ENCODE peak calls at places on chromosomes 1 and 21, in four cellular contexts. One of them, this sample, is unnamed.

GRCh38 chr1:212606734-212607205 is 1.8 kb upstream of the ATF3 start:
- DNase-seq in stimulated activated CD4-positive, alpha-beta T cell treated with anti-CD3 and anti-CD28 coated beads, Interleukin-1b, Interleukin-23, amount 100 ng/mL, for 4 hours: peak
- DNase-seq in cerebellum: no peak
- DNase-seq in posterior cingulate gyrus: peak
- DNase-seq in this sample: no peak

GRCh38 chr1:240031009-240031408 is 60.7 kb upstream of the FMN2 start:
- DNase-seq in stimulated activated CD4-positive, alpha-beta T cell treated with anti-CD3 and anti-CD28 coated beads, Interleukin-1b, Interleukin-23, amount 100 ng/mL, for 4 hours: no peak
- DNase-seq in cerebellum: no peak
- DNase-seq in posterior cingulate gyrus: no peak
- DNase-seq in this sample: no peak

GRCh38 chr1:12405325-12406217 is 175.7 kb downstream of the VPS13D start:
- DNase-seq in stimulated activated CD4-positive, alpha-beta T cell treated with anti-CD3 and anti-CD28 coated beads, Interleukin-1b, Interleukin-23, amount 100 ng/mL, for 4 hours: no peak
- DNase-seq in cerebellum: no peak
- DNase-seq in posterior cingulate gyrus: no peak
- DNase-seq in this sample: no peak

GRCh38 chr21:31813873-31814272 is 58.9 kb upstream of the HUNK start:
- DNase-seq in stimulated activated CD4-positive, alpha-beta T cell treated with anti-CD3 and anti-CD28 coated beads, Interleukin-1b, Interleukin-23, amount 100 ng/mL, for 4 hours: no peak
- DNase-seq in cerebellum: no peak
- DNase-seq in posterior cingulate gyrus: no peak
- DNase-seq in this sample: no peak

GRCh38 chr21:45938453-45938755 is 43.2 kb upstream of the COL6A1 start:
- DNase-seq in stimulated activated CD4-positive, alpha-beta T cell treated with anti-CD3 and anti-CD28 coated beads, Interleukin-1b, Interleukin-23, amount 100 ng/mL, for 4 hours: no peak
- DNase-seq in cerebellum: no peak
- DNase-seq in posterior cingulate gyrus: no peak
- DNase-seq in this sample: no peak

GRCh38 chr1:162720996-162721395 is 69.5 kb upstream of the HSD17B7 start:
- DNase-seq in stimulated activated CD4-positive, alpha-beta T cell treated with anti-CD3 and anti-CD28 coated beads, Interleukin-1b, Interleukin-23, amount 100 ng/mL, for 4 hours: no peak
- DNase-seq in cerebellum: no peak
- DNase-seq in posterior cingulate gyrus: no peak
- DNase-seq in this sample: no peak

GRCh38 chr1:92736395-92736794 is 48.5 kb downstream of the EVI5 start:
- DNase-seq in stimulated activated CD4-positive, alpha-beta T cell treated with anti-CD3 and anti-CD28 coated beads, Interleukin-1b, Interleukin-23, amount 100 ng/mL, for 4 hours: no peak
- DNase-seq in cerebellum: no peak
- DNase-seq in posterior cingulate gyrus: no peak
- DNase-seq in this sample: no peak

GRCh38 chr1:114428083-114428754 is 82.8 kb downstream of the TRIM33 start:
- DNase-seq in stimulated activated CD4-positive, alpha-beta T cell treated with anti-CD3 and anti-CD28 coated beads, Interleukin-1b, Interleukin-23, amount 100 ng/mL, for 4 hours: no peak
- DNase-seq in cerebellum: peak
- DNase-seq in posterior cingulate gyrus: no peak
- DNase-seq in this sample: peak

GRCh38 chr1:118947790-118948189 is 40.4 kb downstream of the TBX15 start:
- DNase-seq in stimulated activated CD4-positive, alpha-beta T cell treated with anti-CD3 and anti-CD28 coated beads, Interleukin-1b, Interleukin-23, amount 100 ng/mL, for 4 hours: no peak
- DNase-seq in cerebellum: no peak
- DNase-seq in posterior cingulate gyrus: no peak
- DNase-seq in this sample: no peak

GRCh38 chr1:167455786-167456446 is 62.4 kb downstream of the CD247 start:
- DNase-seq in stimulated activated CD4-positive, alpha-beta T cell treated with anti-CD3 and anti-CD28 coated beads, Interleukin-1b, Interleukin-23, amount 100 ng/mL, for 4 hours: no peak
- DNase-seq in cerebellum: peak
- DNase-seq in posterior cingulate gyrus: no peak
- DNase-seq in this sample: peak

GRCh38 chr1:39675220-39675619 is 3.3 kb upstream of the NT5C1A start:
- DNase-seq in stimulated activated CD4-positive, alpha-beta T cell treated with anti-CD3 and anti-CD28 coated beads, Interleukin-1b, Interleukin-23, amount 100 ng/mL, for 4 hours: no peak
- DNase-seq in cerebellum: peak
- DNase-seq in posterior cingulate gyrus: no peak
- DNase-seq in this sample: peak

GRCh38 chr1:94725566-94725965 is 94.6 kb upstream of the SLC44A3 start:
- DNase-seq in stimulated activated CD4-positive, alpha-beta T cell treated with anti-CD3 and anti-CD28 coated beads, Interleukin-1b, Interleukin-23, amount 100 ng/mL, for 4 hours: no peak
- DNase-seq in cerebellum: no peak
- DNase-seq in posterior cingulate gyrus: no peak
- DNase-seq in this sample: no peak

GRCh38 chr1:224459051-224459450 is 24.5 kb upstream of the WDR26 start:
- DNase-seq in stimulated activated CD4-positive, alpha-beta T cell treated with anti-CD3 and anti-CD28 coated beads, Interleukin-1b, Interleukin-23, amount 100 ng/mL, for 4 hours: no peak
- DNase-seq in cerebellum: no peak
- DNase-seq in posterior cingulate gyrus: no peak
- DNase-seq in this sample: peak

GRCh38 chr1:164064501-164064900 is 494.5 kb upstream of the PBX1 start:
- DNase-seq in stimulated activated CD4-positive, alpha-beta T cell treated with anti-CD3 and anti-CD28 coated beads, Interleukin-1b, Interleukin-23, amount 100 ng/mL, for 4 hours: no peak
- DNase-seq in cerebellum: no peak
- DNase-seq in posterior cingulate gyrus: no peak
- DNase-seq in this sample: no peak

GRCh38 chr1:214720561-214720960 is 117.6 kb downstream of the CENPF start:
- DNase-seq in stimulated activated CD4-positive, alpha-beta T cell treated with anti-CD3 and anti-CD28 coated beads, Interleukin-1b, Interleukin-23, amount 100 ng/mL, for 4 hours: no peak
- DNase-seq in cerebellum: no peak
- DNase-seq in posterior cingulate gyrus: no peak
- DNase-seq in this sample: no peak

GRCh38 chr1:43296207-43296606 is 4.6 kb upstream of the TIE1 start:
- DNase-seq in stimulated activated CD4-positive, alpha-beta T cell treated with anti-CD3 and anti-CD28 coated beads, Interleukin-1b, Interleukin-23, amount 100 ng/mL, for 4 hours: no peak
- DNase-seq in cerebellum: no peak
- DNase-seq in posterior cingulate gyrus: no peak
- DNase-seq in this sample: no peak

GRCh38 chr1:100883963-100884362 is 10.7 kb downstream of the EXTL2 start:
- DNase-seq in stimulated activated CD4-positive, alpha-beta T cell treated with anti-CD3 and anti-CD28 coated beads, Interleukin-1b, Interleukin-23, amount 100 ng/mL, for 4 hours: no peak
- DNase-seq in cerebellum: peak
- DNase-seq in posterior cingulate gyrus: no peak
- DNase-seq in this sample: peak

GRCh38 chr1:19044975-19045831 is 88.7 kb upstream of the IFFO2 start:
- DNase-seq in stimulated activated CD4-positive, alpha-beta T cell treated with anti-CD3 and anti-CD28 coated beads, Interleukin-1b, Interleukin-23, amount 100 ng/mL, for 4 hours: no peak
- DNase-seq in cerebellum: no peak
- DNase-seq in posterior cingulate gyrus: peak
- DNase-seq in this sample: no peak

GRCh38 chr21:42122808-42123207 is 51.7 kb downstream of the UMODL1 start:
- DNase-seq in stimulated activated CD4-positive, alpha-beta T cell treated with anti-CD3 and anti-CD28 coated beads, Interleukin-1b, Interleukin-23, amount 100 ng/mL, for 4 hours: no peak
- DNase-seq in cerebellum: no peak
- DNase-seq in posterior cingulate gyrus: peak
- DNase-seq in this sample: no peak

GRCh38 chr1:184866991-184867788 is 107.1 kb downstream of the NIBAN1 start:
- DNase-seq in stimulated activated CD4-positive, alpha-beta T cell treated with anti-CD3 and anti-CD28 coated beads, Interleukin-1b, Interleukin-23, amount 100 ng/mL, for 4 hours: peak
- DNase-seq in cerebellum: no peak
- DNase-seq in posterior cingulate gyrus: no peak
- DNase-seq in this sample: no peak

GRCh38 chr1:100971021-100971420 is 54.6 kb downstream of the DPH5 start:
- DNase-seq in stimulated activated CD4-positive, alpha-beta T cell treated with anti-CD3 and anti-CD28 coated beads, Interleukin-1b, Interleukin-23, amount 100 ng/mL, for 4 hours: no peak
- DNase-seq in cerebellum: no peak
- DNase-seq in posterior cingulate gyrus: no peak
- DNase-seq in this sample: no peak

GRCh38 chr1:7650801-7651200 is 120.3 kb upstream of the VAMP3 start:
- DNase-seq in stimulated activated CD4-positive, alpha-beta T cell treated with anti-CD3 and anti-CD28 coated beads, Interleukin-1b, Interleukin-23, amount 100 ng/mL, for 4 hours: no peak
- DNase-seq in cerebellum: no peak
- DNase-seq in posterior cingulate gyrus: no peak
- DNase-seq in this sample: no peak

GRCh38 chr1:76006234-76006633 is 68.3 kb upstream of the ST6GALNAC3 start:
- DNase-seq in stimulated activated CD4-positive, alpha-beta T cell treated with anti-CD3 and anti-CD28 coated beads, Interleukin-1b, Interleukin-23, amount 100 ng/mL, for 4 hours: no peak
- DNase-seq in cerebellum: no peak
- DNase-seq in posterior cingulate gyrus: no peak
- DNase-seq in this sample: no peak

GRCh38 chr1:87329756-87330200 is 1.1 kb downstream of the LMO4 start:
- DNase-seq in stimulated activated CD4-positive, alpha-beta T cell treated with anti-CD3 and anti-CD28 coated beads, Interleukin-1b, Interleukin-23, amount 100 ng/mL, for 4 hours: no peak
- DNase-seq in cerebellum: peak
- DNase-seq in posterior cingulate gyrus: no peak
- DNase-seq in this sample: peak

GRCh38 chr1:10614377-10615225 is 139.9 kb downstream of the PEX14 start:
- DNase-seq in stimulated activated CD4-positive, alpha-beta T cell treated with anti-CD3 and anti-CD28 coated beads, Interleukin-1b, Interleukin-23, amount 100 ng/mL, for 4 hours: no peak
- DNase-seq in cerebellum: no peak
- DNase-seq in posterior cingulate gyrus: peak
- DNase-seq in this sample: no peak

GRCh38 chr1:182299728-182300581 is 91.6 kb downstream of the GLUL start:
- DNase-seq in stimulated activated CD4-positive, alpha-beta T cell treated with anti-CD3 and anti-CD28 coated beads, Interleukin-1b, Interleukin-23, amount 100 ng/mL, for 4 hours: no peak
- DNase-seq in cerebellum: no peak
- DNase-seq in posterior cingulate gyrus: no peak
- DNase-seq in this sample: no peak

GRCh38 chr1:7374761-7375160 is 396.3 kb upstream of the VAMP3 start:
- DNase-seq in stimulated activated CD4-positive, alpha-beta T cell treated with anti-CD3 and anti-CD28 coated beads, Interleukin-1b, Interleukin-23, amount 100 ng/mL, for 4 hours: no peak
- DNase-seq in cerebellum: no peak
- DNase-seq in posterior cingulate gyrus: no peak
- DNase-seq in this sample: no peak

GRCh38 chr1:115829947-115830346 is 11.0 kb downstream of the NHLH2 start:
- DNase-seq in stimulated activated CD4-positive, alpha-beta T cell treated with anti-CD3 and anti-CD28 coated beads, Interleukin-1b, Interleukin-23, amount 100 ng/mL, for 4 hours: no peak
- DNase-seq in cerebellum: no peak
- DNase-seq in posterior cingulate gyrus: no peak
- DNase-seq in this sample: no peak

GRCh38 chr1:66705100-66705499 is 47.2 kb upstream of the DYNLT5 start:
- DNase-seq in stimulated activated CD4-positive, alpha-beta T cell treated with anti-CD3 and anti-CD28 coated beads, Interleukin-1b, Interleukin-23, amount 100 ng/mL, for 4 hours: no peak
- DNase-seq in cerebellum: no peak
- DNase-seq in posterior cingulate gyrus: no peak
- DNase-seq in this sample: no peak

GRCh38 chr21:28113718-28114117 is 879.0 kb downstream of the LTN1 start:
- DNase-seq in stimulated activated CD4-positive, alpha-beta T cell treated with anti-CD3 and anti-CD28 coated beads, Interleukin-1b, Interleukin-23, amount 100 ng/mL, for 4 hours: no peak
- DNase-seq in cerebellum: no peak
- DNase-seq in posterior cingulate gyrus: no peak
- DNase-seq in this sample: no peak

GRCh38 chr1:210796421-210796820 is 337.5 kb downstream of the KCNH1 start:
- DNase-seq in stimulated activated CD4-positive, alpha-beta T cell treated with anti-CD3 and anti-CD28 coated beads, Interleukin-1b, Interleukin-23, amount 100 ng/mL, for 4 hours: no peak
- DNase-seq in cerebellum: no peak
- DNase-seq in posterior cingulate gyrus: peak
- DNase-seq in this sample: no peak

GRCh38 chr1:13896932-13897331 is 196.9 kb downstream of the PRDM2 start:
- DNase-seq in stimulated activated CD4-positive, alpha-beta T cell treated with anti-CD3 and anti-CD28 coated beads, Interleukin-1b, Interleukin-23, amount 100 ng/mL, for 4 hours: no peak
- DNase-seq in cerebellum: no peak
- DNase-seq in posterior cingulate gyrus: no peak
- DNase-seq in this sample: no peak

This sample was measured in cerebellar cortex.